ENCODE peak calls at places on chromosomes 12 and 14, in ten cellular contexts. One of them, this sample, is unnamed.

GRCh38 chr12:43914923-43915468 is 79.1 kb downstream of the TMEM117 start:
- DNase-seq in heart right ventricle: no peak
- DNase-seq in left ventricle myocardium inferior: no peak
- DNase-seq in substantia nigra: no peak
- DNase-seq in tibial artery: no peak
- DNase-seq in lung: no peak
- DNase-seq in CD8-positive, alpha-beta T cell: no peak
- DNase-seq in endothelial cell of umbilical vein: no peak
- DNase-seq in brain microvascular endothelial cell: no peak
- DNase-seq in trophoblast cell: no peak
- DNase-seq in this sample: no peak

GRCh38 chr14:78446807-78447206 is 276.6 kb downstream of the NRXN3 start:
- DNase-seq in lung: no peak
- DNase-seq in substantia nigra: no peak
- DNase-seq in tibial artery: no peak
- DNase-seq in CD8-positive, alpha-beta T cell: no peak
- DNase-seq in left ventricle myocardium inferior: no peak
- DNase-seq in endothelial cell of umbilical vein: peak; percentile 3
- DNase-seq in heart right ventricle: no peak
- DNase-seq in brain microvascular endothelial cell: peak; percentile 0
- DNase-seq in trophoblast cell: no peak
- DNase-seq in this sample: no peak

GRCh38 chr14:23638414-23639047 is 2.4 kb downstream of the DHRS2 start:
- DNase-seq in substantia nigra: no peak
- DNase-seq in tibial artery: no peak
- DNase-seq in brain microvascular endothelial cell: no peak
- DNase-seq in left ventricle myocardium inferior: no peak
- DNase-seq in endothelial cell of umbilical vein: no peak
- DNase-seq in heart right ventricle: no peak
- DNase-seq in trophoblast cell: peak; percentile 43
- DNase-seq in CD8-positive, alpha-beta T cell: no peak
- DNase-seq in lung: no peak
- DNase-seq in this sample: no peak

GRCh38 chr14:71130491-71131179 is 223.4 kb downstream of the PCNX1 start:
- DNase-seq in heart right ventricle: peak; percentile 10
- DNase-seq in endothelial cell of umbilical vein: peak; percentile 70
- DNase-seq in trophoblast cell: peak; percentile 79
- DNase-seq in lung: no peak
- DNase-seq in tibial artery: no peak
- DNase-seq in substantia nigra: no peak
- DNase-seq in CD8-positive, alpha-beta T cell: no peak
- DNase-seq in left ventricle myocardium inferior: no peak
- DNase-seq in brain microvascular endothelial cell: peak; percentile 69
- DNase-seq in this sample: no peak

GRCh38 chr14:38238881-38239280 is 17.0 kb downstream of the CLEC14A start:
- DNase-seq in left ventricle myocardium inferior: no peak
- DNase-seq in CD8-positive, alpha-beta T cell: no peak
- DNase-seq in brain microvascular endothelial cell: no peak
- DNase-seq in substantia nigra: no peak
- DNase-seq in trophoblast cell: no peak
- DNase-seq in lung: no peak
- DNase-seq in heart right ventricle: no peak
- DNase-seq in tibial artery: no peak
- DNase-seq in endothelial cell of umbilical vein: peak; percentile 13
- DNase-seq in this sample: no peak

GRCh38 chr14:76343386-76343785 is 32.6 kb upstream of the ESRRB start:
- DNase-seq in lung: no peak
- DNase-seq in trophoblast cell: no peak
- DNase-seq in tibial artery: no peak
- DNase-seq in endothelial cell of umbilical vein: no peak
- DNase-seq in substantia nigra: no peak
- DNase-seq in brain microvascular endothelial cell: no peak
- DNase-seq in CD8-positive, alpha-beta T cell: no peak
- DNase-seq in heart right ventricle: no peak
- DNase-seq in left ventricle myocardium inferior: no peak
- DNase-seq in this sample: no peak

GRCh38 chr14:77804592-77804991 is 4.7 kb downstream of the ADCK1 start:
- DNase-seq in tibial artery: no peak
- DNase-seq in heart right ventricle: no peak
- DNase-seq in CD8-positive, alpha-beta T cell: no peak
- DNase-seq in trophoblast cell: no peak
- DNase-seq in lung: no peak
- DNase-seq in endothelial cell of umbilical vein: peak; percentile 12
- DNase-seq in brain microvascular endothelial cell: no peak
- DNase-seq in left ventricle myocardium inferior: no peak
- DNase-seq in substantia nigra: no peak
- DNase-seq in this sample: no peak

GRCh38 chr12:110010853-110011835 is 11.9 kb downstream of the ANKRD13A start:
- DNase-seq in tibial artery: no peak
- DNase-seq in lung: no peak
- DNase-seq in substantia nigra: no peak
- DNase-seq in trophoblast cell: no peak
- DNase-seq in CD8-positive, alpha-beta T cell: no peak
- DNase-seq in heart right ventricle: no peak
- DNase-seq in brain microvascular endothelial cell: no peak
- DNase-seq in left ventricle myocardium inferior: no peak
- DNase-seq in endothelial cell of umbilical vein: no peak
- DNase-seq in this sample: no peak

GRCh38 chr12:13299457-13299856 is 102.9 kb downstream of the EMP1 start:
- DNase-seq in heart right ventricle: no peak
- DNase-seq in left ventricle myocardium inferior: no peak
- DNase-seq in endothelial cell of umbilical vein: no peak
- DNase-seq in lung: no peak
- DNase-seq in substantia nigra: no peak
- DNase-seq in tibial artery: no peak
- DNase-seq in brain microvascular endothelial cell: no peak
- DNase-seq in CD8-positive, alpha-beta T cell: no peak
- DNase-seq in trophoblast cell: no peak
- DNase-seq in this sample: no peak

GRCh38 chr14:89256273-89256672 is 160.8 kb downstream of the FOXN3 start:
- DNase-seq in brain microvascular endothelial cell: no peak
- DNase-seq in tibial artery: no peak
- DNase-seq in lung: no peak
- DNase-seq in trophoblast cell: no peak
- DNase-seq in CD8-positive, alpha-beta T cell: no peak
- DNase-seq in left ventricle myocardium inferior: no peak
- DNase-seq in heart right ventricle: no peak
- DNase-seq in endothelial cell of umbilical vein: no peak
- DNase-seq in substantia nigra: no peak
- DNase-seq in this sample: no peak

GRCh38 chr14:22748691-22749090 is 17.8 kb upstream of the OXA1L start:
- DNase-seq in trophoblast cell: no peak
- DNase-seq in brain microvascular endothelial cell: no peak
- DNase-seq in heart right ventricle: no peak
- DNase-seq in lung: no peak
- DNase-seq in tibial artery: no peak
- DNase-seq in endothelial cell of umbilical vein: no peak
- DNase-seq in left ventricle myocardium inferior: no peak
- DNase-seq in CD8-positive, alpha-beta T cell: no peak
- DNase-seq in substantia nigra: no peak
- DNase-seq in this sample: no peak

GRCh38 chr12:101707131-101707782 is 9.8 kb downstream of the CHPT1 start:
- DNase-seq in left ventricle myocardium inferior: no peak
- DNase-seq in CD8-positive, alpha-beta T cell: no peak
- DNase-seq in tibial artery: no peak
- DNase-seq in heart right ventricle: no peak
- DNase-seq in endothelial cell of umbilical vein: no peak
- DNase-seq in brain microvascular endothelial cell: peak; percentile 38
- DNase-seq in substantia nigra: no peak
- DNase-seq in trophoblast cell: no peak
- DNase-seq in lung: no peak
- DNase-seq in this sample: no peak

GRCh38 chr14:25090716-25091454 is 40.9 kb upstream of the STXBP6 start:
- DNase-seq in heart right ventricle: no peak
- DNase-seq in left ventricle myocardium inferior: no peak
- DNase-seq in lung: no peak
- DNase-seq in endothelial cell of umbilical vein: no peak
- DNase-seq in tibial artery: no peak
- DNase-seq in brain microvascular endothelial cell: peak; percentile 1
- DNase-seq in substantia nigra: no peak
- DNase-seq in trophoblast cell: peak; percentile 15
- DNase-seq in CD8-positive, alpha-beta T cell: no peak
- DNase-seq in this sample: peak; percentile 55

GRCh38 chr12:51521554-51522276 is 69.3 kb upstream of the SCN8A start:
- DNase-seq in endothelial cell of umbilical vein: peak; percentile 10
- DNase-seq in brain microvascular endothelial cell: no peak
- DNase-seq in substantia nigra: no peak
- DNase-seq in trophoblast cell: no peak
- DNase-seq in tibial artery: no peak
- DNase-seq in left ventricle myocardium inferior: no peak
- DNase-seq in heart right ventricle: no peak
- DNase-seq in lung: no peak
- DNase-seq in CD8-positive, alpha-beta T cell: no peak
- DNase-seq in this sample: no peak

DNA sequence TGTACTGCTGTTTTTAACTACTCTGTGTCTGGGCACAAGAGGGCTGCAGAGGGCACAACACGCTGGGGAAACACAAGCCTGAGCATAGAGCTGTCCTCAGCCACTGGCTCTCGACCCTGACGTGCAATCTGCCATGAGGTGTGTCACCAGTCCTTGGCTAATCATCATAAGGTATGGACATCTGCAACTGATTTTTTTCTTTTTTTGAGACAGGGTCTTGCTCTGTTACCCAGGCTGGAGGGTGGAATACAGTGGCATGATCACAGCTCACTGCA is 29.5 kb downstream of the PXN start:
- DNase-seq in trophoblast cell: peak; percentile 46
- DNase-seq in lung: no peak
- DNase-seq in endothelial cell of umbilical vein: no peak
- DNase-seq in tibial artery: no peak
- DNase-seq in CD8-positive, alpha-beta T cell: no peak
- DNase-seq in left ventricle myocardium inferior: no peak
- DNase-seq in heart right ventricle: no peak
- DNase-seq in brain microvascular endothelial cell: no peak
- DNase-seq in substantia nigra: no peak
- DNase-seq in this sample: no peak
- H3K27ac ChIP-seq in trophoblast cell: peak overlapping the region; percentile 7
- H3K27ac ChIP-seq in lung: peak overlapping the region; percentile 89
- H3K27ac ChIP-seq in endothelial cell of umbilical vein: peak overlapping the region; percentile 100
- H3K27ac ChIP-seq in tibial artery: peak overlapping the region; percentile 73
- H3K27ac ChIP-seq in CD8-positive, alpha-beta T cell: no peak overlapping the region
- H3K27ac ChIP-seq in left ventricle myocardium inferior: peak overlapping the region; percentile 96
- H3K27ac ChIP-seq in heart right ventricle: peak overlapping the region; percentile 88
- H3K27ac ChIP-seq in brain microvascular endothelial cell: peak overlapping the region; percentile 94
- H3K27ac ChIP-seq in substantia nigra: peak overlapping the region; percentile 86
- H3K27ac ChIP-seq in this sample: peak overlapping the region; percentile 99

DNA sequence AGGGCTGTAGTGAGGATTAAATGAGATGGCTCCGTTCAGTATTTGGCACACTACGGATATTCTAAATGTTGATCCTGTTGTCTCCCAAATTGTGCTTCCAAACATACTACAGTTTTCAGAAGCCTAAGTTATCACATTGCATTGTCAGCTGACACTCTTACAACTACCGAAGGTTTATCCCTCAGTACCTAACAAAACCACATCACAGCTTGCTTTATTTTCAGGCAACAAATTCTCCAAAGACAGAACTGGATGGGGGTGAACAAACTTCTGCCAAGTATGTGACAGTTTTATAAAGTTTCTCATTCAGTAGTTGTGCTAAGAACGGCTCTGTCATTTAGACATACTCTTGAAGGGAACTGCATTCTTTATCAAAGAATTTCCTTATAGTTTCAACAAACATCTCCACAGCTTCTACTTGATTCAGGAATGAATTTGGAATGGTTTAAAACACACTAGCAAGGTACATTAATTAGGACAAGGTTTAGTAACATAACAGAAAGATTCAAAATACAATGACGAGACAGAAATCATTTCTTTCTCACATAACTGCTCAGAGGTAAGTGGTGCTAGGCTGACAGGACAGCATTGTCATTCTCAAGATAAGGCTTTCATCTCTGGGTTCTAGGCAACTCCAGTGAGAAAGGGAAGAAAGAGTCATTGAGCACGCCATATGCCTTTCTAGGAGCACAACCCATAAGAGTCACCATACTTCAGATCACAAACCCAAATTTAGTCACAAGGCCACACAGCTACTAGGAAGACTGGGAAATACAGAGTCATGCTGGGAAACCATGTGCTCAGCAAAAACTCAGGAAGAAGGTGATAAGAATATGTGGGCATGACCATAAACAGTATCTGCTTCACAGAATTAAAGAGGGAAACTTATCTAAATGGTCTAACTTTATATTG is 100.7 kb downstream of the DUSP6 start:
- DNase-seq in substantia nigra: no peak
- DNase-seq in heart right ventricle: no peak
- DNase-seq in lung: no peak
- DNase-seq in tibial artery: no peak
- DNase-seq in endothelial cell of umbilical vein: no peak
- DNase-seq in trophoblast cell: no peak
- DNase-seq in left ventricle myocardium inferior: no peak
- DNase-seq in CD8-positive, alpha-beta T cell: no peak
- DNase-seq in brain microvascular endothelial cell: no peak
- DNase-seq in this sample: no peak
- H3K27ac ChIP-seq in substantia nigra: no peak overlapping the region
- H3K27ac ChIP-seq in heart right ventricle: no peak overlapping the region
- H3K27ac ChIP-seq in lung: no peak overlapping the region
- H3K27ac ChIP-seq in tibial artery: no peak overlapping the region
- H3K27ac ChIP-seq in endothelial cell of umbilical vein: no peak overlapping the region
- H3K27ac ChIP-seq in trophoblast cell: no peak overlapping the region
- H3K27ac ChIP-seq in left ventricle myocardium inferior: peak overlapping the region; percentile 14
- H3K27ac ChIP-seq in CD8-positive, alpha-beta T cell: no peak overlapping the region
- H3K27ac ChIP-seq in brain microvascular endothelial cell: no peak overlapping the region
- H3K27ac ChIP-seq in this sample: peak overlapping the region; percentile 30

GRCh38 chr12:1880153-1880845 is 38.2 kb downstream of the CACNA2D4 start:
- DNase-seq in heart right ventricle: no peak
- DNase-seq in tibial artery: no peak
- DNase-seq in brain microvascular endothelial cell: no peak
- DNase-seq in left ventricle myocardium inferior: no peak
- DNase-seq in trophoblast cell: no peak
- DNase-seq in substantia nigra: no peak
- DNase-seq in lung: no peak
- DNase-seq in CD8-positive, alpha-beta T cell: no peak
- DNase-seq in endothelial cell of umbilical vein: no peak
- DNase-seq in this sample: no peak
- H3K27ac ChIP-seq in heart right ventricle: no peak overlapping the region
- H3K27ac ChIP-seq in tibial artery: no peak overlapping the region
- H3K27ac ChIP-seq in brain microvascular endothelial cell: no peak overlapping the region
- H3K27ac ChIP-seq in left ventricle myocardium inferior: no peak overlapping the region
- H3K27ac ChIP-seq in trophoblast cell: no peak overlapping the region
- H3K27ac ChIP-seq in substantia nigra: no peak overlapping the region
- H3K27ac ChIP-seq in lung: no peak overlapping the region
- H3K27ac ChIP-seq in CD8-positive, alpha-beta T cell: no peak overlapping the region
- H3K27ac ChIP-seq in endothelial cell of umbilical vein: no peak overlapping the region
- H3K27ac ChIP-seq in this sample: no peak overlapping the region

DNA sequence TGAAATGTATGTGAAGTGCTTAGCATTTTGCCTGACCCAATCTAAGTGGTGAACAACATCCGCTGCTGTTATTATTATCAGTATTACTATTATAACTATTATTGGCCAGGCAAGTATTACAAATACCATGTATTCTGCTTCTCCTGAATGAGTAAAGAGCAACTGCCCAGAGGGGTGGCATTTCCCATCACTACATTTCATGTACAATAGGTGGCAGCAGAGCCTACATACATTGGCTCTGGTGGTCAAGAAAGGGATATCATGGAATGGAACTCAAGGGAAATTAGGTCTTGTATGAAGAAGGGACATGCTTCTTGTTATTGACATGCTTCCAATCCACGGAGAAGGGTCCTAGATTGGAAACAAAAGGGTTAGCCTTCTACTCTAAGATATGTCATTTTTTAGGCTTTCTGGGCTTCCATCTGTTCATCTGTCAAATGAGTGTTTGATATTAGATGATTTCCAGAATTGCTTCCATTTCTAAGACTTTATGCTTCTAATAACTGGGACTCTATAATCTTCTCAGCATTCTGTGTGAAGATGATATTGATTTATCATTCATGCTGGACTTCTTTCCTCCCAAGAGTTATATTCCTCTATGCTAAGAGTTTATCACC is 239.0 kb downstream of the SSPN start:
- DNase-seq in trophoblast cell: peak; percentile 43
- DNase-seq in lung: no peak
- DNase-seq in tibial artery: no peak
- DNase-seq in substantia nigra: no peak
- DNase-seq in left ventricle myocardium inferior: no peak
- DNase-seq in endothelial cell of umbilical vein: peak; percentile 69
- DNase-seq in heart right ventricle: no peak
- DNase-seq in brain microvascular endothelial cell: peak; percentile 57
- DNase-seq in CD8-positive, alpha-beta T cell: no peak
- DNase-seq in this sample: no peak
- H3K27ac ChIP-seq in trophoblast cell: no peak overlapping the region
- H3K27ac ChIP-seq in lung: no peak overlapping the region
- H3K27ac ChIP-seq in tibial artery: no peak overlapping the region
- H3K27ac ChIP-seq in substantia nigra: no peak overlapping the region
- H3K27ac ChIP-seq in left ventricle myocardium inferior: no peak overlapping the region
- H3K27ac ChIP-seq in endothelial cell of umbilical vein: no peak overlapping the region
- H3K27ac ChIP-seq in heart right ventricle: no peak overlapping the region
- H3K27ac ChIP-seq in brain microvascular endothelial cell: no peak overlapping the region
- H3K27ac ChIP-seq in CD8-positive, alpha-beta T cell: no peak overlapping the region
- H3K27ac ChIP-seq in this sample: no peak overlapping the region